ENCODE peak calls at places on chromosome 13, in five cellular contexts. One of them, this sample, is unnamed.

GRCh38 chr13:28380319-28380718 is 114.6 kb downstream of the FLT1 start:
- DNase-seq in kidney epithelial cell: no peak
- DNase-seq in Caco-2: no peak
- DNase-seq in lower leg skin: no peak
- DNase-seq in endothelial cell: no peak
- DNase-seq in this sample: no peak

GRCh38 chr13:111610077-111610476 is 289.6 kb downstream of the TEX29 start:
- DNase-seq in kidney epithelial cell: no peak
- DNase-seq in Caco-2: no peak
- DNase-seq in lower leg skin: no peak
- DNase-seq in endothelial cell: peak; percentile 29
- DNase-seq in this sample: no peak

GRCh38 chr13:106230450-106230849 is 305.0 kb downstream of the EFNB2 start:
- DNase-seq in kidney epithelial cell: no peak
- DNase-seq in Caco-2: no peak
- DNase-seq in lower leg skin: no peak
- DNase-seq in endothelial cell: no peak
- DNase-seq in this sample: no peak

GRCh38 chr13:35534343-35534742 is 57.9 kb upstream of the MAB21L1 start:
- DNase-seq in kidney epithelial cell: no peak
- DNase-seq in Caco-2: no peak
- DNase-seq in lower leg skin: no peak
- DNase-seq in endothelial cell: no peak
- DNase-seq in this sample: no peak

GRCh38 chr13:93776936-93777335 is 550.3 kb downstream of the GPC6 start:
- DNase-seq in kidney epithelial cell: no peak
- DNase-seq in Caco-2: no peak
- DNase-seq in lower leg skin: no peak
- DNase-seq in endothelial cell: no peak
- DNase-seq in this sample: no peak

GRCh38 chr13:26707122-26708006 is 53.2 kb downstream of the GPR12 start:
- DNase-seq in kidney epithelial cell: no peak
- DNase-seq in Caco-2: peak; percentile 57
- DNase-seq in lower leg skin: no peak
- DNase-seq in endothelial cell: peak; percentile 69
- DNase-seq in this sample: peak; percentile 47

GRCh38 chr13:112683581-112683980 is 6.3 kb upstream of the ATP11A start:
- DNase-seq in kidney epithelial cell: no peak
- DNase-seq in Caco-2: no peak
- DNase-seq in lower leg skin: no peak
- DNase-seq in endothelial cell: no peak
- DNase-seq in this sample: no peak

GRCh38 chr13:70390064-70390463 is 281.8 kb upstream of the KLHL1 start:
- DNase-seq in kidney epithelial cell: no peak
- DNase-seq in Caco-2: no peak
- DNase-seq in lower leg skin: no peak
- DNase-seq in endothelial cell: no peak
- DNase-seq in this sample: no peak

GRCh38 chr13:73223372-73223781 is 164.6 kb downstream of the KLF5 start:
- DNase-seq in kidney epithelial cell: no peak
- DNase-seq in Caco-2: no peak
- DNase-seq in lower leg skin: no peak
- DNase-seq in endothelial cell: no peak
- DNase-seq in this sample: no peak

GRCh38 chr13:110397445-110397844 is 90.4 kb downstream of the COL4A2 start:
- DNase-seq in kidney epithelial cell: no peak
- DNase-seq in Caco-2: no peak
- DNase-seq in lower leg skin: peak; percentile 39
- DNase-seq in endothelial cell: no peak
- DNase-seq in this sample: no peak

GRCh38 chr13:67101730-67102467 is 128.2 kb downstream of the PCDH9 start:
- DNase-seq in kidney epithelial cell: no peak
- DNase-seq in Caco-2: no peak
- DNase-seq in lower leg skin: no peak
- DNase-seq in endothelial cell: no peak
- DNase-seq in this sample: no peak

GRCh38 chr13:76812206-76812882 is 73.9 kb downstream of the KCTD12 start:
- DNase-seq in kidney epithelial cell: no peak
- DNase-seq in Caco-2: no peak
- DNase-seq in lower leg skin: peak; percentile 78
- DNase-seq in endothelial cell: no peak
- DNase-seq in this sample: no peak

GRCh38 chr13:113816248-113816924 is 47.5 kb downstream of the GAS6 start:
- DNase-seq in kidney epithelial cell: no peak
- DNase-seq in Caco-2: no peak
- DNase-seq in lower leg skin: no peak
- DNase-seq in endothelial cell: no peak
- DNase-seq in this sample: no peak

GRCh38 chr13:26653310-26653709 is 95.8 kb downstream of the WASF3 start:
- DNase-seq in kidney epithelial cell: peak; percentile 34
- DNase-seq in Caco-2: no peak
- DNase-seq in lower leg skin: no peak
- DNase-seq in endothelial cell: no peak
- DNase-seq in this sample: no peak

GRCh38 chr13:94251801-94252200 is 227.7 kb downstream of the DCT start:
- DNase-seq in kidney epithelial cell: peak; percentile 9
- DNase-seq in Caco-2: no peak
- DNase-seq in lower leg skin: no peak
- DNase-seq in endothelial cell: no peak
- DNase-seq in this sample: no peak

GRCh38 chr13:29170451-29171082 is 350.4 kb downstream of the MTUS2 start:
- DNase-seq in kidney epithelial cell: no peak
- DNase-seq in Caco-2: no peak
- DNase-seq in lower leg skin: no peak
- DNase-seq in endothelial cell: no peak
- DNase-seq in this sample: no peak

DNA sequence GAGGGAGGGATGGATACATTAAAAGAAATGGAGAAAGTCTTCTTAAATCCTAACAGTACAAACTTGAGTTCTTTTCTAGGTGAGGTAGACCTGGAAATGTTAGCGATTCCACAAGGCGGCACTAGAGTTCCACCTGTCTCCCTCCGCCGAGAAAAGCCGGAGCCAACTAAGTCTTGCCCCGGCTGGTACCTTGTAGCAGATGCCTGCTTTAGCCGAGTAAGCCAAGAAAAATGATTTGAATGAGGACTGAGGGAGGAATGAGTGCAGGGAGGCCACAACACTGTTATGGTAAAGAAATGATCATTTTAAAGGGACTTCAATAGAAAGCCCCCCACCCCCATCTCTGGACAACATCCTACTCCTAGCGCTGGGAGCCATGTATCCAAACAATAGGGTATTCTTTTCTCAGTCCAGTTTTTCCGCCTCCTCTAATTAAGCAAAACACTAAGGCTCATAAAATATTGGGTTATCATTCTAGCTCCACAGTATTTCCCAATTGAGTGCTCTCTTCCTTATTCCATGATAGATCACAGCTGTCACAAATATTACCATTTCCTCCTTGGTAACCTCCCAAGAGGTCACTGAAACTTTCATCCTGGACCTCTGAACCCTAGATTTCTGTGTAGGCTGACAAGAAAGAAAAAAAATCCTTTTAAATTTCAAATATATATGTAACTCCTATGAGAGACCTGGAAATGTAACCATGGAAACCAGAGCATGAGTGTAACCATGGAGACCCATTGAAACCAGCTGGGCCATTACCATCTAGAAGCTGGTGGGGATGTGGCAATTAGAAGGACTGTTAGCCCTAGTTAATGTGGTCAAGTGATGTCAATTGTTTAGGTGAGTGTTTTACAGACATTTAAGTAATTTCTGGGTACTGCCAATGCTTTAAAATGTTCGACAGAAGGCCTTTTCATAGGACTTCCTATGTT is 58.3 kb downstream of the GPALPP1 start:
- DNase-seq in kidney epithelial cell: no peak
- DNase-seq in Caco-2: peak; percentile 76
- DNase-seq in lower leg skin: peak; percentile 80
- DNase-seq in endothelial cell: peak; percentile 77
- DNase-seq in this sample: peak; percentile 74
- TF ChIP-seq CTCF in kidney epithelial cell: peak; percentile 88
- TF ChIP-seq CTCF in Caco-2: peak; percentile 97
- TF ChIP-seq CTCF in lower leg skin: peak; percentile 72
- TF ChIP-seq CTCF in endothelial cell: peak; percentile 51
- TF ChIP-seq CTCF in this sample: peak; percentile 93

DNA sequence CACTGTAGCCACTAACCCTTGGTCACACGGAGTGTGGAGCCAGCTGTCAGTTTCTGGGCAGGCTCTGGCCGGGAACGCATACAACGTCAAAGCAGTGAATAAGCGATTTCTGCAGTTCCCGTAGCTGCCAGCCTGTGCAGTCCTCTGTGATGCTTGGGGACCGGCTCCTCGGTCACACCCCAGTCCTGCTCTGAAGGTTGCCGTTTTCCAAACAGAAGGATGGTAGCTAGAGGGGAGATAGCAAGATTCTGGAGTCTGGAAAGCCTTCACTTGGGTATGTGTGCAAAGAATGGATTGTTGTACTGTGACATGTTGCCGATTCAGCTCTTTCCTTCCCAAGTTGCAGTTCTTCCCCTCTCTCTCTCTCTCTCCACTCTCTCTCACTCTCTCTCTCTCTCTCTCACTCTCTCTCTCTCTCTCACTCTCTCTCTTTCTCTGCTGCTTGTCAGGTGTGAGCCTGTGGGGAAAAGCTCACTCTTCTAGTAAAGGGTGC is 38.7 kb upstream of the C1QTNF9 start:
- DNase-seq in kidney epithelial cell: no peak
- DNase-seq in Caco-2: peak; percentile 57
- DNase-seq in lower leg skin: peak; percentile 47
- DNase-seq in endothelial cell: no peak
- DNase-seq in this sample: no peak
- TF ChIP-seq CTCF in kidney epithelial cell: no peak
- TF ChIP-seq CTCF in Caco-2: no peak
- TF ChIP-seq CTCF in lower leg skin: no peak
- TF ChIP-seq CTCF in endothelial cell: no peak
- TF ChIP-seq CTCF in this sample: no peak

GRCh38 chr13:34044660-34045080 is 226.7 kb downstream of the RFC3 start:
- DNase-seq in kidney epithelial cell: peak; percentile 44
- DNase-seq in Caco-2: no peak
- DNase-seq in lower leg skin: no peak
- DNase-seq in endothelial cell: no peak
- DNase-seq in this sample: no peak
- TF ChIP-seq CTCF in kidney epithelial cell: no peak
- TF ChIP-seq CTCF in Caco-2: no peak
- TF ChIP-seq CTCF in lower leg skin: no peak
- TF ChIP-seq CTCF in endothelial cell: no peak
- TF ChIP-seq CTCF in this sample: no peak

GRCh38 chr13:64158910-64159309 is 2743.3 kb upstream of the PCDH20 start:
- DNase-seq in kidney epithelial cell: no peak
- DNase-seq in Caco-2: no peak
- DNase-seq in lower leg skin: no peak
- DNase-seq in endothelial cell: no peak
- DNase-seq in this sample: no peak

DNA sequence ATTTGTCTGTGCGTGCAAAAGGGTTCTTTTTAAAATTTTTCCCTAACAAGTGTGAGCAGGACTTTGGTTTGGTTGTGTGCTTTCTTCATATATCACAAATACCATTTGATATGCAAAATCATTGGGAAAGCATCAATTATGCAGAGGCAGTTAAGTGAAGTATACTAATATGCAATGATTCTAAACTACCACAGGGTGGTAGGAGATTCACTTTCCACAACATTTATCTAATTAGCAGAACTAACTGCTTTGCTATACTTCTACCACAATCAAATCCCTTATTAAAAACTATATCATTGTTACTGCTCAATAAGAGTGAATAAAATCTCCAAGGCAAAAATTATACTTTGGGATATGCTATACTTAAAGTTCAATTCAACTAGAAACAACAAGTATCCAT is 2738.9 kb upstream of the PCDH20 start:
- DNase-seq in kidney epithelial cell: no peak
- DNase-seq in Caco-2: no peak
- DNase-seq in lower leg skin: no peak
- DNase-seq in endothelial cell: no peak
- DNase-seq in this sample: no peak
- TF ChIP-seq CTCF in kidney epithelial cell: peak; percentile 27
- TF ChIP-seq CTCF in Caco-2: peak; percentile 43
- TF ChIP-seq CTCF in lower leg skin: no peak
- TF ChIP-seq CTCF in endothelial cell: no peak
- TF ChIP-seq CTCF in this sample: no peak

GRCh38 chr13:99498304-99499161 is 2.7 kb upstream of the TM9SF2 start:
- DNase-seq in kidney epithelial cell: peak; percentile 90
- DNase-seq in Caco-2: peak; percentile 100
- DNase-seq in lower leg skin: peak; percentile 97
- DNase-seq in endothelial cell: peak; percentile 93
- DNase-seq in this sample: peak; percentile 94
- TF ChIP-seq CTCF in kidney epithelial cell: no peak
- TF ChIP-seq CTCF in Caco-2: no peak
- TF ChIP-seq CTCF in lower leg skin: no peak
- TF ChIP-seq CTCF in endothelial cell: no peak
- TF ChIP-seq CTCF in this sample: no peak

DNA sequence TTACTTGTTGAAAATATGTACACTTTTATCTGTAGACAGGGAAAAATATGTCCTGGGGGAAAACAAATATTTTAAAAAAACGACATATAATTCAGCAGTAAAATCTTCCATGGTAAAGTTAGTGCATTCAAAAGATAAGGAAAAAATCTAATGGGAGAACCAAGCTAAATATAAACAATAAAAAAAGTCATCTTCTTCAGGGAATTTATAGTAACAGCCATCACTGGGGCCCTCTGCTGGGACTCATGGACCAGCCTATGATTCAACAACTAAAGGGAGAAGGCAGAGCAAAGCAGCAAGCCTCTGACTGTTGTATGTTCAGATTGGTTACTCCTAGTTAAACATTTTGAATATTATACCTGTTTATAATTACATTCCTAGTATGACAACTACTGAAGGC is 93.0 kb downstream of the ITGBL1 start:
- DNase-seq in kidney epithelial cell: no peak
- DNase-seq in Caco-2: no peak
- DNase-seq in lower leg skin: no peak
- DNase-seq in endothelial cell: no peak
- DNase-seq in this sample: no peak
- TF ChIP-seq CTCF in kidney epithelial cell: no peak
- TF ChIP-seq CTCF in Caco-2: no peak
- TF ChIP-seq CTCF in lower leg skin: no peak
- TF ChIP-seq CTCF in endothelial cell: no peak
- TF ChIP-seq CTCF in this sample: no peak

GRCh38 chr13:109333893-109334651 is 452.3 kb downstream of the IRS2 start:
- DNase-seq in kidney epithelial cell: no peak
- DNase-seq in Caco-2: no peak
- DNase-seq in lower leg skin: no peak
- DNase-seq in endothelial cell: no peak
- DNase-seq in this sample: no peak
- TF ChIP-seq CTCF in kidney epithelial cell: no peak
- TF ChIP-seq CTCF in Caco-2: no peak
- TF ChIP-seq CTCF in lower leg skin: no peak
- TF ChIP-seq CTCF in endothelial cell: no peak
- TF ChIP-seq CTCF in this sample: no peak

DNA sequence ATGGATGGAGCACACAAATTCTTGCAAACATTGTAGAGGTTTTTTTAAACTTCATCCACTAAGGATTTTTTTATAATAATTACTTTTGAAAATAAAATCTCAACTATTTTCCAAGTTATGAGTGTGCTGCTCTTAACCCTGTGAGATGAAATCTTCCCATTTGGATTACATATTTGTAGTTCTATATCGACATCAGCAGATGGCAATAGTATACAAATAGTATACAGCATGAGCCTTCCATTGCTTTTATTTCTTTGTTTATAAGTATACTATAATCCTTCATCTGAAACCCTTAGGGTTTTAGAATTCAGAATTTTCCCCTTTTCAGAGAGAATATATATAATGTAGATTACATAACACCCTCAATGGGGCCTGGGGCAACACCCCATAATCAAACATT is 70.5 kb downstream of the GJA3 start:
- DNase-seq in kidney epithelial cell: no peak
- DNase-seq in Caco-2: no peak
- DNase-seq in lower leg skin: no peak
- DNase-seq in endothelial cell: no peak
- DNase-seq in this sample: no peak
- TF ChIP-seq CTCF in kidney epithelial cell: no peak
- TF ChIP-seq CTCF in Caco-2: no peak
- TF ChIP-seq CTCF in lower leg skin: no peak
- TF ChIP-seq CTCF in endothelial cell: no peak
- TF ChIP-seq CTCF in this sample: no peak